ENCODE peak calls at places on chromosomes 11 and 22, in eight cellular contexts. P is stimulated activated CD4-positive, alpha-beta T cell treated with anti-CD3 and anti-CD28 coated beads, Interleukin-2, amount 100 ng/mL, for 24 hours; S is HEK293T; T is type B pancreatic cell; J is right cardiac atrium; K is LoVo; L is epithelial cell of esophagus; B is HCT116. H is an unnamed sample.

GRCh38 chr11:2559527-2560311 is 114.9 kb downstream of the KCNQ1 start:
- DNase-seq in P (no peak), S (no peak), T (no peak), J (peak), K (no peak), L (no peak), B (no peak), H (no peak)

GRCh38 chr11:134760307-134760706 is 348.3 kb upstream of the B3GAT1 start:
- DNase-seq in P (no peak), S (no peak), T (no peak), J (no peak), K (no peak), L (no peak), B (no peak), H (no peak)

GRCh38 chr11:87290304-87290922 is 252.7 kb downstream of the TMEM135 start:
- DNase-seq in P (no peak), S (peak), T (no peak), J (no peak), K (peak), L (peak), B (peak), H (peak)

GRCh38 chr11:111000400-111001090 is 245.0 kb upstream of the POU2AF2 start:
- DNase-seq in P (no peak), S (no peak), T (no peak), J (no peak), K (no peak), L (no peak), B (no peak), H (no peak)

GRCh38 chr22:31812977-31813605 is 59.3 kb downstream of the DEPDC5 start:
- DNase-seq in P (no peak), S (no peak), T (no peak), J (no peak), K (no peak), L (no peak), B (no peak), H (peak)

GRCh38 chr11:538431-539051 is 1.2 kb downstream of the LRRC56 start:
- DNase-seq in P (peak), S (no peak), T (no peak), J (no peak), K (no peak), L (no peak), B (no peak), H (no peak)

GRCh38 chr11:60485987-60486386 is 6.6 kb upstream of the MS4A12 start:
- DNase-seq in P (no peak), S (peak), T (no peak), J (peak), K (peak), L (no peak), B (peak), H (peak)

GRCh38 chr11:102408339-102408738 is 44.2 kb downstream of the TMEM123 start:
- DNase-seq in P (no peak), S (no peak), T (no peak), J (no peak), K (no peak), L (no peak), B (no peak), H (no peak)

GRCh38 chr11:14336507-14337503 is 22.2 kb downstream of the RRAS2 start:
- DNase-seq in P (no peak), S (no peak), T (no peak), J (no peak), K (peak), L (peak), B (peak), H (peak)

GRCh38 chr11:89125298-89125697 is 52.4 kb upstream of the TYR start:
- DNase-seq in P (no peak), S (no peak), T (no peak), J (no peak), K (no peak), L (no peak), B (no peak), H (no peak)

GRCh38 chr11:74634537-74634936 is 42.2 kb downstream of the POLD3 start:
- DNase-seq in P (no peak), S (no peak), T (no peak), J (no peak), K (peak), L (peak), B (peak), H (peak)

GRCh38 chr11:9276571-9276970 is 11.4 kb upstream of the DENND5A start:
- DNase-seq in P (peak), S (no peak), T (no peak), J (no peak), K (no peak), L (peak), B (no peak), H (no peak)

H was measured in HepG2.